ENCODE peak calls at places on chromosome 18, in nine cellular contexts. X, H, A, W, I, P, Q, C and L are unnamed samples.

GRCh38 chr18:55998071-55998522 is 410.1 kb upstream of the TCF4 start:
- DNase-seq in I (peak; percentile 54), H (peak; percentile 93), Q (peak; percentile 44), X (peak; percentile 56), A (no peak), C (no peak), P (peak; percentile 56), W (peak; percentile 76), L (peak; percentile 42)

GRCh38 chr18:27546991-27547390 is 361.9 kb upstream of the CHST9 start:
- DNase-seq in A (no peak), C (no peak), I (peak; percentile 28), P (no peak), X (no peak), H (no peak), W (no peak), Q (no peak), L (peak; percentile 78)

GRCh38 chr18:12432196-12432595 is 24.5 kb downstream of the PRELID3A start:
- DNase-seq in X (no peak), P (no peak), A (no peak), W (no peak), Q (no peak), H (no peak), C (no peak), I (no peak), L (no peak)

GRCh38 chr18:37419272-37419671 is 146.3 kb downstream of the CELF4 start:
- DNase-seq in H (no peak), C (no peak), Q (no peak), P (no peak), X (peak; percentile 12), I (peak; percentile 14), W (no peak), A (no peak), L (peak; percentile 9)

GRCh38 chr18:9086015-9086414 is 16.5 kb upstream of the NDUFV2 start:
- DNase-seq in H (no peak), P (no peak), Q (no peak), X (no peak), C (no peak), W (no peak), I (no peak), A (no peak), L (no peak)

GRCh38 chr18:60322591-60322990 is 50.0 kb downstream of the MC4R start:
- DNase-seq in A (no peak), X (no peak), Q (peak; percentile 9), I (peak; percentile 1), P (no peak), C (no peak), W (no peak), H (no peak), L (peak; percentile 49)

GRCh38 chr18:52670903-52671302 is 330.9 kb downstream of the DCC start:
- DNase-seq in Q (no peak), W (no peak), I (peak; percentile 1), X (peak; percentile 5), A (no peak), C (no peak), H (no peak), P (peak; percentile 49), L (peak; percentile 7)

GRCh38 chr18:80022613-80023012 is 11.6 kb upstream of the RBFA start:
- DNase-seq in W (no peak), X (peak; percentile 24), H (peak; percentile 34), Q (no peak), C (no peak), A (no peak), I (peak; percentile 21), P (peak; percentile 41), L (peak; percentile 23)

GRCh38 chr18:8724452-8724851 is 19.1 kb downstream of the MTCL1 start:
- DNase-seq in H (no peak), I (peak; percentile 45), X (no peak), Q (no peak), W (no peak), C (no peak), A (no peak), P (no peak), L (peak; percentile 79)

GRCh38 chr18:21053127-21053526 is 58.5 kb downstream of the ROCK1 start:
- DNase-seq in P (peak; percentile 86), I (peak; percentile 87), Q (peak; percentile 86), A (no peak), W (peak; percentile 44), X (peak; percentile 90), C (no peak), H (no peak), L (peak; percentile 89)

GRCh38 chr18:13610517-13610916 is 115.8 kb downstream of the FAM210A start:
- DNase-seq in P (no peak), A (no peak), Q (no peak), W (no peak), X (no peak), H (no peak), I (no peak), C (no peak), L (no peak)

GRCh38 chr18:70462078-70462439 is 173.2 kb downstream of the SOCS6 start:
- DNase-seq in I (no peak), P (no peak), Q (no peak), A (no peak), X (no peak), C (no peak), W (no peak), H (no peak), L (no peak)

GRCh38 chr18:51614033-51614432 is 416.6 kb upstream of the MEX3C start:
- DNase-seq in P (peak; percentile 69), C (no peak), X (no peak), A (no peak), H (no peak), Q (no peak), I (peak; percentile 97), W (peak; percentile 91), L (peak; percentile 99)

GRCh38 chr18:78681396-78681795 is 298.2 kb upstream of the SALL3 start:
- DNase-seq in P (no peak), A (no peak), W (no peak), I (no peak), H (no peak), X (no peak), Q (no peak), C (no peak), L (no peak)

GRCh38 chr18:68549257-68549871 is 165.5 kb downstream of the TMX3 start:
- DNase-seq in P (peak; percentile 32), H (no peak), Q (peak; percentile 33), W (no peak), A (no peak), C (no peak), I (no peak), X (peak; percentile 81), L (no peak)

GRCh38 chr18:3450358-3451107 is 561 bp downstream of the TGIF1 start:
- DNase-seq in W (no peak), I (no peak), Q (no peak), X (peak; percentile 73), P (peak; percentile 83), H (peak; percentile 40), C (peak; percentile 30), A (peak; percentile 70), L (peak; percentile 63)

GRCh38 chr18:70453058-70453775 is 164.4 kb downstream of the SOCS6 start:
- DNase-seq in I (no peak), A (no peak), P (no peak), W (no peak), H (no peak), Q (no peak), C (no peak), X (peak; percentile 42), L (no peak)

GRCh38 chr18:73551211-73551610 is 596.4 kb downstream of the FBXO15 start:
- DNase-seq in P (no peak), W (no peak), C (no peak), H (no peak), Q (no peak), A (no peak), X (no peak), I (no peak), L (no peak)

GRCh38 chr18:25876334-25876979 is 214.0 kb downstream of the SS18 start:
- DNase-seq in W (no peak), X (peak; percentile 4), Q (no peak), P (no peak), C (no peak), A (no peak), H (no peak), I (no peak), L (no peak)

DNA sequence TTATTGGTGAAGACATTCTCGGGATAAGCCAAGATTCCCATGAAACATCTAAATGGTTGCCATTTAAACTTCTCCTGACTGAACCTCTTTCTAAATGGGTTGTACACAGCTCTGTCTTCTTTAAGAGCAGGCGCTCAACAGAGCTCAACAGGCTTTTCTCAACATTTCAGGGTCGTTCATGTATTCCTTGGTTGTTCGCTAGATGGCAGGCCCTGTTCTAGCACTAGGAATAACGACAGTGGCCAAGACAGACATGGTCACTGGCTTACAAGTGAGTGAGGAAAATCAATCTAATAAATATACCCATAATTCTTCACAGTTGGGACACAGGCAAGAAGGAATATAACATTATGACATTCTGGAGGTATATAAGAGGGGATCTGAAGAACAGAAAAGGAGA is 154.5 kb downstream of the SMAD2 start:
- DNase-seq in W (no peak), X (peak; percentile 21), I (no peak), P (no peak), C (no peak), H (no peak), Q (no peak), A (no peak), L (no peak)
- TF ChIP-seq CTCF in W (peak; percentile 40), X (peak; percentile 39), I (no peak), P (peak; percentile 15), C (peak; percentile 46), H (peak; percentile 23), Q (no peak), A (peak; percentile 52), L (no peak)

GRCh38 chr18:58578321-58578720 is 50.6 kb downstream of the ALPK2 start:
- DNase-seq in H (no peak), X (peak; percentile 28), A (no peak), Q (no peak), W (no peak), C (no peak), P (peak; percentile 78), I (no peak), L (no peak)
- H3K4me3 ChIP-seq in H (no peak overlapping the region), X (peak overlapping the region; percentile 57), A (peak overlapping the region; percentile 26), Q (peak overlapping the region; percentile 61), W (no peak overlapping the region), C (no peak overlapping the region), P (peak overlapping the region; percentile 50), I (no peak overlapping the region), L (no peak overlapping the region)

GRCh38 chr18:57135705-57136104 is 11.2 kb upstream of the BOD1L2 start:
- DNase-seq in C (peak; percentile 9), W (no peak), Q (no peak), H (no peak), X (no peak), A (no peak), P (no peak), I (no peak), L (no peak)
- TF ChIP-seq CTCF in C (no peak), W (no peak), Q (no peak), H (peak; percentile 28), X (no peak), A (no peak), P (peak; percentile 1), I (no peak), L (peak; percentile 16)

DNA sequence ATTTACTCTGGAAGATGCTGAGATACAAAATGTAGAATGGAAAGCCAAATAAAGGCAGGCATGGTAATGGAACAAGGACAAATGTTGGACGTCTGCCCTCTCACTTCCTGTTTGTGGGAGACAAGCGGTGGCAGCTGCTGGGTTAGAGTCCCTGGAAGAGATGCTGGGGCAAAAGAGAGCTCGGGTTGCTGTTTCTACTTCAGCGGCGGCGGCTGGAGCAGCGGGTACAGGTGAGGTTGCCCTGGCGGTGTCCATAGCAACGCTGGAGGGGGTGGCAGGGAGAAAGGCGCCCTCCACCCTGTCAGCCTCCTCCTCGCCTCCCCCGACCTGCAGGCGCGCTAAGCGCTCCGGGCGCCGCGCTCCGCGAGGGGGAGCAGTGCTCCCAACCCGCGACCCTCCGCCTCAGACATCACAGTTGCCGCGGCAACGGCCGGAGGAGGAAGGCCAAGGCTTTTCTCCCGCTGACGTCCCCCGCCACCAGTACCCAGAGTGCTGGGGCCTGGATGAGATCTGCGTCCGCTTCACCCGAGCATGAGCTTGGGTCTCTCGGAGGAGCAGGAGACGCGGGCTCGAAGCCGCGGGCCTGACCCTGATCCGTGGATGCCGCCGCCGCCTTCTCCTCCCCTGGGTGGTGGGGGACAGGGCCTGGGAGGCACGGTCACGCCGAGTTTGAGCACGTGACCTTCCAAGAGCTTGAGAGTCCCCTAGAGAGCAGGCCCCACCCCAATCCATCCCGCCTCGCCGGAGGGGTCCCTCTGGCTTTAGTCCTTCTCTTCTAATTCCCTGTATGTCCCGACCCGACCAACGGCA is 65.6 kb downstream of the NOL4 start:
- DNase-seq in Q (no peak), P (peak; percentile 39), A (no peak), C (no peak), W (no peak), H (peak; percentile 89), X (peak; percentile 0), I (no peak), L (peak; percentile 0)
- H3K4me3 ChIP-seq in Q (peak overlapping the region; percentile 38), P (peak overlapping the region; percentile 41), A (peak overlapping the region; percentile 56), C (no peak overlapping the region), W (no peak overlapping the region), H (peak overlapping the region; percentile 54), X (no peak overlapping the region), I (no peak overlapping the region), L (no peak overlapping the region)